ENCODE peak calls at places on chromosomes 2 and 18, in five cellular contexts. G, L, C, A and K are unnamed samples.

GRCh38 chr2:206555721-206556120 is 86.6 kb upstream of the FAM237A start:
- DNase-seq in G (no peak), L (no peak), C (no peak), A (peak; percentile 18), K (no peak)

GRCh38 chr2:605674-606608 is 71.3 kb downstream of the TMEM18 start:
- DNase-seq in G (no peak), L (no peak), C (no peak), A (no peak), K (no peak)

GRCh38 chr2:105328281-105329196 is 996 bp downstream of the TGFBRAP1 start:
- DNase-seq in G (peak; percentile 43), L (no peak), C (no peak), A (peak; percentile 41), K (no peak)

GRCh38 chr2:68594674-68595492 is 48.5 kb upstream of the PROKR1 start:
- DNase-seq in G (peak; percentile 53), L (peak; percentile 50), C (peak; percentile 3), A (peak; percentile 68), K (peak; percentile 2)

GRCh38 chr2:10620481-10620880 is 69.3 kb downstream of the NOL10 start:
- DNase-seq in G (no peak), L (no peak), C (peak; percentile 75), A (peak; percentile 80), K (peak; percentile 37)

GRCh38 chr2:71700880-71701397 is 247.6 kb downstream of the DYSF start:
- DNase-seq in G (no peak), L (peak; percentile 4), C (no peak), A (no peak), K (no peak)

GRCh38 chr18:54004828-54005227 is 219.6 kb downstream of the MBD2 start:
- DNase-seq in G (no peak), L (peak; percentile 16), C (no peak), A (no peak), K (no peak)

GRCh38 chr2:109438773-109439191 is 175.0 kb downstream of the SEPTIN10 start:
- DNase-seq in G (no peak), L (no peak), C (peak; percentile 41), A (peak; percentile 81), K (no peak)

GRCh38 chr2:182642328-182642727 is 73.7 kb upstream of the DNAJC10 start:
- DNase-seq in G (peak; percentile 33), L (peak; percentile 81), C (no peak), A (peak; percentile 76), K (no peak)

GRCh38 chr2:55888941-55889340 is 34.6 kb downstream of the EFEMP1 start:
- DNase-seq in G (no peak), L (no peak), C (no peak), A (peak; percentile 78), K (peak; percentile 99)

GRCh38 chr2:85269959-85270358 is 57.8 kb downstream of the TGOLN2 start:
- DNase-seq in G (no peak), L (no peak), C (no peak), A (peak; percentile 38), K (no peak)

GRCh38 chr18:11323359-11323819 is 174.0 kb upstream of the PIEZO2 start:
- DNase-seq in G (no peak), L (no peak), C (no peak), A (peak; percentile 61), K (peak; percentile 69)

GRCh38 chr2:216774620-216775019 is 79.3 kb upstream of the IGFBP5 start:
- DNase-seq in G (no peak), L (peak; percentile 25), C (peak; percentile 63), A (peak; percentile 91), K (no peak)

GRCh38 chr2:240688563-240688919 is 3.1 kb upstream of the AQP12A start:
- DNase-seq in G (no peak), L (no peak), C (no peak), A (no peak), K (no peak)

GRCh38 chr2:230473378-230473777 is 57.4 kb downstream of the SP100 start:
- DNase-seq in G (no peak), L (no peak), C (no peak), A (peak; percentile 52), K (no peak)

GRCh38 chr18:76380791-76381405 is 114.1 kb downstream of the ZNF516 start:
- DNase-seq in G (no peak), L (no peak), C (no peak), A (no peak), K (no peak)

GRCh38 chr18:36583155-36583745 is 245.6 kb downstream of the TPGS2 start:
- DNase-seq in G (no peak), L (no peak), C (no peak), A (no peak), K (no peak)

GRCh38 chr2:66596229-66596628 is 161.3 kb downstream of the MEIS1 start:
- DNase-seq in G (no peak), L (no peak), C (no peak), A (peak; percentile 20), K (peak; percentile 14)

GRCh38 chr2:230974096-230974913 is 21.6 kb upstream of the SPATA3 start:
- DNase-seq in G (no peak), L (no peak), C (no peak), A (peak; percentile 67), K (peak; percentile 67)

GRCh38 chr2:3536682-3537632 is 17.6 kb upstream of the ADI1 start:
- DNase-seq in G (no peak), L (peak; percentile 87), C (no peak), A (peak; percentile 56), K (no peak)

GRCh38 chr2:55420244-55420713 is 623 bp upstream of the CCDC88A start:
- DNase-seq in G (no peak), L (no peak), C (no peak), A (no peak), K (no peak)

GRCh38 chr2:98822301-98823164 is 91.6 kb upstream of the MGAT4A start:
- DNase-seq in G (peak; percentile 40), L (no peak), C (no peak), A (peak; percentile 18), K (no peak)

GRCh38 chr18:12516049-12516677 is 108.4 kb downstream of the PRELID3A start:
- DNase-seq in G (no peak), L (no peak), C (no peak), A (peak; percentile 54), K (no peak)

GRCh38 chr2:108305901-108306300 is 17.2 kb downstream of the SULT1C2 start:
- DNase-seq in G (no peak), L (no peak), C (no peak), A (peak; percentile 36), K (no peak)

GRCh38 chr18:78639597-78639950 is 340.0 kb upstream of the SALL3 start:
- DNase-seq in G (no peak), L (peak; percentile 4), C (no peak), A (no peak), K (no peak)

DNA sequence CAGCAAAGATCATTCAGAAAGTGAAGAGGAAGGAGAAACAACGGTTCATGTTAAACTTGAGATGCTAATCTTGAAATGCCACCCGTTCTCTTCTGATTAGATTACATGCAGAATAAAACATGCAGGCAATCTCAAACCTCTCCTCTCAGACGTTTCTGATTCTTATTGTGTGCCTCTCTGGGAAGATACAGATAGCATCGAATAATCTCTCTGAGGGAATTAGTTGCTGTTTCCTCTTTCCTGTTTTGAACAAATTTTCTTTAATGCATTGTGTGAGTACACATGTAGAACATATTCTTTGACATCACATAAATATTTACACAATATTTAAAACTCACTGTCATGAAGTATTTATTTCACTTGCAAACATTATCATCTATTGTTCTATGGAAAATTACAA is 313.5 kb downstream of the PRKCE start:
- DNase-seq in G (no peak), L (no peak), C (no peak), A (no peak), K (no peak)
- H3K4me3 ChIP-seq in G (no peak overlapping the region), L (no peak overlapping the region), C (no peak overlapping the region), A (no peak overlapping the region), K (no peak overlapping the region)

GRCh38 chr2:166518634-166519390 is 24.8 kb upstream of the SCN7A start:
- DNase-seq in G (no peak), L (no peak), C (no peak), A (peak; percentile 12), K (no peak)

GRCh38 chr2:166513952-166514351 is 19.9 kb upstream of the SCN7A start:
- DNase-seq in G (no peak), L (no peak), C (no peak), A (no peak), K (no peak)

GRCh38 chr2:166517533-166517932 is 23.5 kb upstream of the SCN7A start:
- DNase-seq in G (no peak), L (no peak), C (no peak), A (no peak), K (no peak)

GRCh38 chr2:166519391-166519962 is 25.4 kb upstream of the SCN7A start:
- DNase-seq in G (no peak), L (no peak), C (no peak), A (no peak), K (no peak)

DNA sequence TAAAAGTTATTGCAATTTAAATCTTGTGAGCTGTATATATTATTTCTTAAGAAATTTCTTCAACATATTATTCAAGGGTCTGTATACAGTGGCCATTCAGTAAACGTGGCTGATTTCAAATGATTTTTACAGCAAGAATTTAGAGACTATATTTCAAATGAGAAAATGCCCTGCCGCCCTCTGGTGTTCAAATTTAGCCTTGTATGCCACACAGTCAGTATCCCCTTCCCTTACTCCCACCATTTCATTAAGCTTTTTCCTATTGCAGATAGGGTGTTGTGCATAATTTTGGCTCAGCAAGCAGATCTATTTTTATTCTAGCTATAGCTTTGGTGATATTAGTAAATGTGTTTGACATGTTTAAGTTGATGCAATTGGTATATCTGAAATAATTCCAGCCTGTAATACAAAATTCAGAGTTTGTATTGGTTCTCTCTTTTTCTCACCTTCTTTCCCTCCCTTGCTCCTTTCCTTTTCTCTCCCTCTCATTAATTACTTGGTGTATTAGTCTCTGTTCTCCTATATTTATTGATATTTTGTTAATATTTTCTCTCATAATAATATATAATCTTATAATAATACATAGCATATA is 22.8 kb upstream of the SCN7A start:
- DNase-seq in G (no peak), L (peak; percentile 42), C (peak; percentile 18), A (peak; percentile 51), K (no peak)
- TF ChIP-seq CTCF in G (peak; percentile 23), L (peak; percentile 62), C (peak; percentile 84), A (peak; percentile 72), K (peak; percentile 82)

DNA sequence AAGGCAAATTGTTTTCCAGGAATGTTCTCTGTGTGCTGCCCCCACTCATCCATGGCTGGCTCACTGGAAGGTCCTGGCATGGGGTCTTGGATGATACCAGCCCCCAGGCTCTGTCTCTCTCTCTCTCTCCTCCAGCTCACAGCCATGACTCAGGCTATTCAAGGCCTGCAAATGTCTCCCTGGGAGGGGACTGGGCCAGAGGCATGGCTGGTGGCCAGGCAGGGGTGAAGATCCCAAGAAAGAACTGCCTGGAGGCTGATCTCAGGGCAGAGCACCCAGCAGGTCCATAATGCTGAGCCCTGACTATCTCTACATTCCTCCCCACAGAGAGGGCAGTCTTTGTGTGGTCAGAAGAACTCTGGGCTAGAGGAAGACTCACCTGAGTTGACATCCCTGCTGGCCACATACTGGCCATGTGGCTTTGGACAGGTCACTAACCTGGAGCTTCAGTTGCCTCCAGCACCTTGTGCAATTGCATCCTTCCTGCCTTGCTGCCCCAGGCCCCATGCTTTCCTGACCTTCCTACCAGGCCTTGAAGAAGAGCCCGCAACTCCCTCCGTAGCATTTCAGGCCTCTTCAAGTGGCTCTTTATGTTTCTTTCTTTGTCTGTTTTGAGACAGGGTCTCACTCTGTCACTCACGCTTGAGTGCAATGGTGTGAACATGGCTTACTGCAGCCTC is 150.4 kb downstream of the ZFP36L2 start:
- DNase-seq in G (no peak), L (no peak), C (no peak), A (peak; percentile 89), K (no peak)
- H3K4me3 ChIP-seq in G (no peak overlapping the region), L (no peak overlapping the region), C (no peak overlapping the region), A (no peak overlapping the region), K (no peak overlapping the region)

DNA sequence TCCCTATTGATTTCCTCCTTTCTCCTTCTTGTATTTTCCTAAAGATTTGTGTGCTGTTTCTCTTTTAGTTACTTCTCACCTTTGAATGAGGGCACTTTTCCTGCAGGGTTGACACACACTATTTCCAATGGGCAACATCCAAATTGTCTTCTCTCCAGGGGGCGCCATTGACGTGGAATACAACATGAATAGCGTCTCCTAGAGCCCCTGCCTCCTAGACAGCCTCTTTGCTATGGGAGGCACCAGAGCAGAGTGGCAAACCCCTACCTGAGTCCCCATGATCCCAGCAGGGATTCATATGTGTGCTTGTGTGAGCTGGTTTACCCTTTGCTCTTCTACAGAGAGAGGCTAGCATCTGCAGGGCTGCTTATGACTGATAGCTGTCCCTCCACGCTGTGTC is 61.3 kb upstream of the ITSN2 start:
- DNase-seq in G (peak; percentile 68), L (peak; percentile 90), C (no peak), A (peak; percentile 66), K (no peak)
- TF ChIP-seq CTCF in G (peak; percentile 17), L (peak; percentile 81), C (peak; percentile 49), A (peak; percentile 56), K (peak; percentile 66)